ENCODE peak calls at places on chromosomes 1 and 21, in ten cellular contexts. One of them, this sample, is unnamed.

GRCh38 chr1:32816676-32817158 is 441 bp downstream of the YARS1 start:
- DNase-seq in fibroblast of mammary gland: peak; percentile 36
- DNase-seq in AG04450: no peak
- DNase-seq in heart left ventricle: no peak
- DNase-seq in pancreas: no peak
- DNase-seq in GM20000: peak; percentile 25
- DNase-seq in cardiac muscle cell: peak; percentile 55
- DNase-seq in CD8-positive, alpha-beta T cell: peak; percentile 24
- DNase-seq in coronary artery: no peak
- DNase-seq in Caco-2: peak; percentile 37
- DNase-seq in this sample: no peak

GRCh38 chr1:58575831-58576726 is 973 bp downstream of the TACSTD2 start:
- DNase-seq in fibroblast of mammary gland: no peak
- DNase-seq in AG04450: no peak
- DNase-seq in heart left ventricle: no peak
- DNase-seq in pancreas: peak; percentile 74
- DNase-seq in GM20000: no peak
- DNase-seq in cardiac muscle cell: no peak
- DNase-seq in CD8-positive, alpha-beta T cell: no peak
- DNase-seq in coronary artery: no peak
- DNase-seq in Caco-2: peak; percentile 41
- DNase-seq in this sample: no peak

GRCh38 chr21:24395320-24395933 is 1211.9 kb downstream of the MRPL39 start:
- DNase-seq in fibroblast of mammary gland: no peak
- DNase-seq in AG04450: no peak
- DNase-seq in heart left ventricle: no peak
- DNase-seq in pancreas: no peak
- DNase-seq in GM20000: no peak
- DNase-seq in cardiac muscle cell: no peak
- DNase-seq in CD8-positive, alpha-beta T cell: no peak
- DNase-seq in coronary artery: no peak
- DNase-seq in Caco-2: no peak
- DNase-seq in this sample: no peak

GRCh38 chr1:148160421-148161251 is 8.6 kb upstream of the NBPF11 start:
- DNase-seq in fibroblast of mammary gland: no peak
- DNase-seq in AG04450: no peak
- DNase-seq in heart left ventricle: no peak
- DNase-seq in pancreas: no peak
- DNase-seq in GM20000: peak; percentile 3
- DNase-seq in cardiac muscle cell: peak; percentile 28
- DNase-seq in CD8-positive, alpha-beta T cell: no peak
- DNase-seq in coronary artery: no peak
- DNase-seq in Caco-2: no peak
- DNase-seq in this sample: no peak

GRCh38 chr1:15330028-15330427 is 79.7 kb upstream of the EFHD2 start:
- DNase-seq in fibroblast of mammary gland: no peak
- DNase-seq in AG04450: no peak
- DNase-seq in heart left ventricle: no peak
- DNase-seq in pancreas: no peak
- DNase-seq in GM20000: no peak
- DNase-seq in cardiac muscle cell: no peak
- DNase-seq in CD8-positive, alpha-beta T cell: no peak
- DNase-seq in coronary artery: no peak
- DNase-seq in Caco-2: no peak
- DNase-seq in this sample: no peak

GRCh38 chr21:28099296-28099695 is 893.4 kb downstream of the LTN1 start:
- DNase-seq in fibroblast of mammary gland: peak; percentile 41
- DNase-seq in AG04450: no peak
- DNase-seq in heart left ventricle: peak; percentile 60
- DNase-seq in pancreas: no peak
- DNase-seq in GM20000: no peak
- DNase-seq in cardiac muscle cell: peak; percentile 89
- DNase-seq in CD8-positive, alpha-beta T cell: no peak
- DNase-seq in coronary artery: no peak
- DNase-seq in Caco-2: no peak
- DNase-seq in this sample: no peak

GRCh38 chr1:59017501-59018231 is 233.8 kb upstream of the JUN start:
- DNase-seq in fibroblast of mammary gland: peak; percentile 46
- DNase-seq in AG04450: no peak
- DNase-seq in heart left ventricle: no peak
- DNase-seq in pancreas: no peak
- DNase-seq in GM20000: no peak
- DNase-seq in cardiac muscle cell: peak; percentile 11
- DNase-seq in CD8-positive, alpha-beta T cell: no peak
- DNase-seq in coronary artery: no peak
- DNase-seq in Caco-2: no peak
- DNase-seq in this sample: no peak

GRCh38 chr1:215911406-215911968 is 344.4 kb downstream of the KCTD3 start:
- DNase-seq in fibroblast of mammary gland: peak; percentile 74
- DNase-seq in AG04450: no peak
- DNase-seq in heart left ventricle: no peak
- DNase-seq in pancreas: no peak
- DNase-seq in GM20000: no peak
- DNase-seq in cardiac muscle cell: peak; percentile 11
- DNase-seq in CD8-positive, alpha-beta T cell: no peak
- DNase-seq in coronary artery: no peak
- DNase-seq in Caco-2: no peak
- DNase-seq in this sample: no peak

GRCh38 chr21:34630536-34631143 is 15.7 kb upstream of the RCAN1 start:
- DNase-seq in fibroblast of mammary gland: peak; percentile 67
- DNase-seq in AG04450: no peak
- DNase-seq in heart left ventricle: peak; percentile 28
- DNase-seq in pancreas: no peak
- DNase-seq in GM20000: peak; percentile 69
- DNase-seq in cardiac muscle cell: peak; percentile 71
- DNase-seq in CD8-positive, alpha-beta T cell: no peak
- DNase-seq in coronary artery: peak; percentile 29
- DNase-seq in Caco-2: no peak
- DNase-seq in this sample: no peak

GRCh38 chr1:93846151-93846928 is 32.7 kb downstream of the DNTTIP2 start:
- DNase-seq in fibroblast of mammary gland: peak; percentile 70
- DNase-seq in AG04450: peak; percentile 49
- DNase-seq in heart left ventricle: peak; percentile 90
- DNase-seq in pancreas: peak; percentile 88
- DNase-seq in GM20000: peak; percentile 90
- DNase-seq in cardiac muscle cell: peak; percentile 86
- DNase-seq in CD8-positive, alpha-beta T cell: peak; percentile 86
- DNase-seq in coronary artery: peak; percentile 91
- DNase-seq in Caco-2: peak; percentile 82
- DNase-seq in this sample: peak; percentile 88

GRCh38 chr21:43355925-43356289 is 71.0 kb downstream of the SIK1 start:
- DNase-seq in fibroblast of mammary gland: no peak
- DNase-seq in AG04450: no peak
- DNase-seq in heart left ventricle: no peak
- DNase-seq in pancreas: no peak
- DNase-seq in GM20000: peak; percentile 65
- DNase-seq in cardiac muscle cell: no peak
- DNase-seq in CD8-positive, alpha-beta T cell: no peak
- DNase-seq in coronary artery: no peak
- DNase-seq in Caco-2: peak; percentile 61
- DNase-seq in this sample: no peak

GRCh38 chr21:16797530-16797929 is 715.3 kb upstream of the CXADR start:
- DNase-seq in fibroblast of mammary gland: no peak
- DNase-seq in AG04450: no peak
- DNase-seq in heart left ventricle: no peak
- DNase-seq in pancreas: no peak
- DNase-seq in GM20000: no peak
- DNase-seq in cardiac muscle cell: no peak
- DNase-seq in CD8-positive, alpha-beta T cell: no peak
- DNase-seq in coronary artery: no peak
- DNase-seq in Caco-2: no peak
- DNase-seq in this sample: no peak

DNA sequence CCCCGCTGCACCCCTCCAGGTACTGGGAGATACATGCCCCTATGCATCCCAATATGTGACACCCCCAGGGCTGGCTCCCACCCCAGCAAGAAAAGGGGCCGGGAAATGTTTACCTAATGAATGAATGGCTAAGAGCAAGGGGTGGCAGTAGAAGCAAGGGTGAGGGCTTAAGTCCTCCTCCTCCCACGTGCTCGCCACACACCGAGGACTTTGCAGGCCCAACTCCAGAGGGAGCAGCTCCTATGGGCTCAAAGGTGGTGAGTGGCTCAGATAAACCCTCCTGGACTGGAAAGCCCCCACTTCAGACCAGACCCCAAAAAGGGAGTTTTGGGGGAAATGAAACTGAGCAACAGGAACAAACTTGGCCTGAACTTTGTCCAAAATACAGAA is 11.4 kb downstream of the SLC45A3 start:
- DNase-seq in fibroblast of mammary gland: peak; percentile 52
- DNase-seq in AG04450: no peak
- DNase-seq in heart left ventricle: no peak
- DNase-seq in pancreas: no peak
- DNase-seq in GM20000: peak; percentile 82
- DNase-seq in cardiac muscle cell: no peak
- DNase-seq in CD8-positive, alpha-beta T cell: no peak
- DNase-seq in coronary artery: no peak
- DNase-seq in Caco-2: peak; percentile 35
- DNase-seq in this sample: no peak
- TF ChIP-seq CTCF in fibroblast of mammary gland: peak; percentile 26
- TF ChIP-seq CTCF in AG04450: no peak
- TF ChIP-seq CTCF in heart left ventricle: no peak
- TF ChIP-seq CTCF in pancreas: no peak
- TF ChIP-seq CTCF in GM20000: no peak
- TF ChIP-seq CTCF in cardiac muscle cell: no peak
- TF ChIP-seq CTCF in CD8-positive, alpha-beta T cell: no peak
- TF ChIP-seq CTCF in coronary artery: no peak
- TF ChIP-seq CTCF in Caco-2: no peak
- TF ChIP-seq CTCF in this sample: no peak

GRCh38 chr1:242842094-242842493 is 317.6 kb upstream of the PLD5 start:
- DNase-seq in fibroblast of mammary gland: no peak
- DNase-seq in AG04450: no peak
- DNase-seq in heart left ventricle: no peak
- DNase-seq in pancreas: no peak
- DNase-seq in GM20000: no peak
- DNase-seq in cardiac muscle cell: no peak
- DNase-seq in CD8-positive, alpha-beta T cell: no peak
- DNase-seq in coronary artery: no peak
- DNase-seq in Caco-2: no peak
- DNase-seq in this sample: no peak
- TF ChIP-seq CTCF in fibroblast of mammary gland: no peak
- TF ChIP-seq CTCF in AG04450: no peak
- TF ChIP-seq CTCF in heart left ventricle: no peak
- TF ChIP-seq CTCF in pancreas: no peak
- TF ChIP-seq CTCF in GM20000: no peak
- TF ChIP-seq CTCF in cardiac muscle cell: no peak
- TF ChIP-seq CTCF in CD8-positive, alpha-beta T cell: no peak
- TF ChIP-seq CTCF in coronary artery: no peak
- TF ChIP-seq CTCF in Caco-2: no peak
- TF ChIP-seq CTCF in this sample: no peak

GRCh38 chr1:16430598-16430997 is 6.6 kb downstream of the SPATA21 start:
- DNase-seq in fibroblast of mammary gland: peak; percentile 20
- DNase-seq in AG04450: no peak
- DNase-seq in heart left ventricle: no peak
- DNase-seq in pancreas: no peak
- DNase-seq in GM20000: no peak
- DNase-seq in cardiac muscle cell: peak; percentile 13
- DNase-seq in CD8-positive, alpha-beta T cell: no peak
- DNase-seq in coronary artery: no peak
- DNase-seq in Caco-2: peak; percentile 36
- DNase-seq in this sample: no peak

GRCh38 chr1:16421201-16421600 is 16.0 kb downstream of the SPATA21 start:
- DNase-seq in fibroblast of mammary gland: no peak
- DNase-seq in AG04450: no peak
- DNase-seq in heart left ventricle: no peak
- DNase-seq in pancreas: no peak
- DNase-seq in GM20000: no peak
- DNase-seq in cardiac muscle cell: no peak
- DNase-seq in CD8-positive, alpha-beta T cell: no peak
- DNase-seq in coronary artery: no peak
- DNase-seq in Caco-2: no peak
- DNase-seq in this sample: no peak

GRCh38 chr1:16422041-16422440 is 15.2 kb downstream of the SPATA21 start:
- DNase-seq in fibroblast of mammary gland: no peak
- DNase-seq in AG04450: no peak
- DNase-seq in heart left ventricle: no peak
- DNase-seq in pancreas: no peak
- DNase-seq in GM20000: no peak
- DNase-seq in cardiac muscle cell: no peak
- DNase-seq in CD8-positive, alpha-beta T cell: no peak
- DNase-seq in coronary artery: no peak
- DNase-seq in Caco-2: no peak
- DNase-seq in this sample: no peak

GRCh38 chr1:16420719-16421118 is 16.5 kb downstream of the SPATA21 start:
- DNase-seq in fibroblast of mammary gland: no peak
- DNase-seq in AG04450: no peak
- DNase-seq in heart left ventricle: no peak
- DNase-seq in pancreas: no peak
- DNase-seq in GM20000: peak; percentile 70
- DNase-seq in cardiac muscle cell: no peak
- DNase-seq in CD8-positive, alpha-beta T cell: peak; percentile 68
- DNase-seq in coronary artery: no peak
- DNase-seq in Caco-2: no peak
- DNase-seq in this sample: no peak

DNA sequence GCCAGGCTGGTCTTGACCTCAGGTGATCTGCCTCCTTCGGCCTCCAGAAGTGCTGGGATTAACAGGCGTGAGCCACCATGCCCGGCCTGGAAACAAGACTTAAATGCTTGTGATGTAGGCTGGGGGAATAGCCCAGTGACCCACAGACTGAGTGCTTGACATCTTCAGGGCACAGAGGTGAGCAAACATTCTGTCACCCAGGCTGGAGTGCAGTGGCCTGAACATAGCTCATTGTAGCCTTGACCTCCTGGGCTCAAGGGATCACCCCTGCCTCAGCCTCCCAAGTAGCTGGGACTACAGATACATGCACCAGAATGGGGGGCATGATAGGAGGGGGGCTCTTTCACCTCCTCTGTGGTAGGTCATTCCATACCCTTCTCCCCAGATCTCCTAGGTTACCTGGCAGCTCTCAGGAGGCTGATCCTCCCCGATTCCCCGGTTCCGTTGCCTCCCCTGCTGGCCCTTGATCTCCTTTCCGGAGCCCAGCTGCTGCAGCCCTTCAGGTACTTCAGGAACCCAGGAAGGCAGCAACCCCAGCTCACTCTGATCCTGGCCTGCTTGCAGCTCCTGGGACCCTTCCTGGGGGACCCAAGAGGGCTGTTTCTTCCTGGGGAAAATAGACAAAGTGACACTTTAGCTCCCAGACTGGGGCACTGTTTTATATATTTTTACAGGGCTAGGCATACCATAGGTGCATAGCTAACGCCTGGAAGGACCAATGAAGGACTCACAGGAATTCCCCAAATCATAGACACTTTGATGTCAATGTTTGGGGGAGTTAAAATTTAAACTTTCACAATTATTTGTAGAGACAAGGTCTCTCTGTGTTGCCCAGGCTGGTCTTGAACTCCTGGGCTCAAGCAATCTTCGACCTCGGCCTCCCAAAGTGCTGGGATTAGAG is 11.8 kb downstream of the SPATA21 start:
- DNase-seq in fibroblast of mammary gland: no peak
- DNase-seq in AG04450: no peak
- DNase-seq in heart left ventricle: no peak
- DNase-seq in pancreas: no peak
- DNase-seq in GM20000: no peak
- DNase-seq in cardiac muscle cell: no peak
- DNase-seq in CD8-positive, alpha-beta T cell: no peak
- DNase-seq in coronary artery: no peak
- DNase-seq in Caco-2: no peak
- DNase-seq in this sample: no peak
- TF ChIP-seq CTCF in fibroblast of mammary gland: no peak
- TF ChIP-seq CTCF in AG04450: no peak
- TF ChIP-seq CTCF in heart left ventricle: no peak
- TF ChIP-seq CTCF in pancreas: no peak
- TF ChIP-seq CTCF in GM20000: no peak
- TF ChIP-seq CTCF in cardiac muscle cell: no peak
- TF ChIP-seq CTCF in CD8-positive, alpha-beta T cell: no peak
- TF ChIP-seq CTCF in coronary artery: no peak
- TF ChIP-seq CTCF in Caco-2: no peak
- TF ChIP-seq CTCF in this sample: no peak

GRCh38 chr1:114780344-114781226 is at the start of gene SIKE1:
- DNase-seq in fibroblast of mammary gland: peak; percentile 91
- DNase-seq in AG04450: peak; percentile 85
- DNase-seq in heart left ventricle: peak; percentile 89
- DNase-seq in pancreas: peak; percentile 92
- DNase-seq in GM20000: peak; percentile 90
- DNase-seq in cardiac muscle cell: peak; percentile 96
- DNase-seq in CD8-positive, alpha-beta T cell: peak; percentile 98
- DNase-seq in coronary artery: peak; percentile 91
- DNase-seq in Caco-2: peak; percentile 95
- DNase-seq in this sample: peak; percentile 91
- TF ChIP-seq CTCF in fibroblast of mammary gland: no peak
- TF ChIP-seq CTCF in AG04450: no peak
- TF ChIP-seq CTCF in heart left ventricle: no peak
- TF ChIP-seq CTCF in pancreas: no peak
- TF ChIP-seq CTCF in GM20000: no peak
- TF ChIP-seq CTCF in cardiac muscle cell: peak; percentile 12
- TF ChIP-seq CTCF in CD8-positive, alpha-beta T cell: no peak
- TF ChIP-seq CTCF in coronary artery: no peak
- TF ChIP-seq CTCF in Caco-2: no peak
- TF ChIP-seq CTCF in this sample: peak; percentile 27